ENCODE peak calls at places on chromosomes 4 and X, in four cellular contexts. D is gastrocnemius medialis, P is astrocyte, A is hepatocyte. W is an unnamed sample. For H3K4me1, the result is how much of the 10 kb centered on the place peaks cover.

GRCh38 chrX:3636803-3637202 is 76.6 kb downstream of the PRKX start:
- DNase-seq in D (no peak), P (no peak), A (no peak), W (no peak)

GRCh38 chr4:7435411-7436095 is 823 bp upstream of the PSAPL1 start:
- DNase-seq in D (no peak), P (peak), A (peak), W (no peak)

GRCh38 chr4:74623041-74623440 is 171.3 kb downstream of the BTC start:
- DNase-seq in D (no peak), P (no peak), A (peak), W (no peak)

GRCh38 chr4:150942539-150942938 is 72.5 kb downstream of the LRBA start:
- DNase-seq in D (no peak), P (peak), A (no peak), W (no peak)

GRCh38 chrX:23668335-23668734 is 1.0 kb downstream of the PRDX4 start:
- DNase-seq in D (no peak), P (no peak), A (no peak), W (no peak)

GRCh38 chrX:51461053-51462050 is 35.0 kb downstream of the NUDT11 start:
- DNase-seq in D (no peak), P (peak), A (peak), W (no peak)

GRCh38 chrX:122816288-122816687 is 367.8 kb upstream of the GRIA3 start:
- DNase-seq in D (no peak), P (no peak), A (no peak), W (no peak)

GRCh38 chrX:31658360-31658759 is 586.5 kb upstream of the FTHL17 start:
- DNase-seq in D (no peak), P (peak), A (peak), W (no peak)

GRCh38 chrX:3136161-3136961 is 95.1 kb downstream of the ARSF start:
- DNase-seq in D (no peak), P (no peak), A (no peak), W (no peak)

GRCh38 chr4:115361781-115362180 is 248.4 kb upstream of the NDST4 start:
- DNase-seq in D (no peak), P (no peak), A (no peak), W (no peak)

GRCh38 chr4:98046665-98047064 is 96.6 kb downstream of the STPG2 start:
- DNase-seq in D (no peak), P (no peak), A (no peak), W (no peak)

GRCh38 chrX:153333271-153333670 is 682 bp upstream of the ZNF275 start:
- DNase-seq in D (no peak), P (peak), A (no peak), W (no peak)

GRCh38 chr4:123234966-123235365 is 161.6 kb upstream of the SPRY1 start:
- DNase-seq in D (no peak), P (peak), A (no peak), W (no peak)

GRCh38 chrX:146615807-146616206 is 193.8 kb upstream of the CXorf51B start:
- DNase-seq in D (no peak), P (no peak), A (no peak), W (no peak)

GRCh38 chr4:109065006-109065405 is 237.5 kb downstream of the COL25A1 start:
- DNase-seq in D (no peak), P (no peak), A (no peak), W (no peak)

GRCh38 chr4:40865696-40866095 is 115.9 kb downstream of the NSUN7 start:
- DNase-seq in D (no peak), P (peak), A (no peak), W (no peak)

GRCh38 chr4:139171878-139172691 is 4.9 kb downstream of the ELF2 start:
- DNase-seq in D (no peak), P (peak), A (no peak), W (no peak)

GRCh38 chrX:9619581-9619980 is 146.1 kb downstream of the GPR143 start:
- DNase-seq in D (no peak), P (no peak), A (no peak), W (no peak)

GRCh38 chr4:85406185-85406584 is 68.8 kb upstream of the ARHGAP24 start:
- DNase-seq in D (no peak), P (no peak), A (no peak), W (no peak)

GRCh38 chr4:51845736-51846135 is 2.8 kb downstream of the DCUN1D4 start:
- DNase-seq in D (no peak), P (no peak), A (no peak), W (no peak)

GRCh38 chr4:74446193-74446868 is 1.4 kb downstream of the AREG start:
- DNase-seq in D (no peak), P (peak), A (no peak), W (no peak)

GRCh38 chrX:102712967-102713677 is 874 bp downstream of the GPRASP2 start:
- DNase-seq in D (peak), P (peak), A (peak), W (peak)

GRCh38 chr4:177356921-177357320 is 47.2 kb downstream of the NEIL3 start:
- DNase-seq in D (no peak), P (no peak), A (no peak), W (no peak)

GRCh38 chrX:39112143-39112542 is 310.9 kb downstream of the MID1IP1 start:
- DNase-seq in D (no peak), P (peak), A (no peak), W (no peak)

GRCh38 chr4:77734928-77735327 is 84.2 kb downstream of the CNOT6L start:
- DNase-seq in D (no peak), P (peak), A (peak), W (no peak)

GRCh38 chrX:30241724-30242415 is at the start of gene MAGEB4:
- DNase-seq in D (no peak), P (no peak), A (no peak), W (no peak)

GRCh38 chr4:151719045-151719743 is 41.6 kb downstream of the GATB start:
- DNase-seq in D (no peak), P (no peak), A (no peak), W (no peak)

GRCh38 chrX:75132672-75133071 is 23.4 kb downstream of the ABCB7 start:
- DNase-seq in D (no peak), P (no peak), A (no peak), W (no peak)

GRCh38 chrX:72576161-72576896 is 3.7 kb upstream of the HDAC8 start:
- DNase-seq in D (peak), P (peak), A (no peak), W (no peak)

GRCh38 chr4:184643726-184644125 is 5.5 kb downstream of the CASP3 start:
- DNase-seq in D (no peak), P (no peak), A (no peak), W (no peak)
- H3K4me1 ChIP-seq in D (half or more), P (under half), A (under half), W (under half)

DNA sequence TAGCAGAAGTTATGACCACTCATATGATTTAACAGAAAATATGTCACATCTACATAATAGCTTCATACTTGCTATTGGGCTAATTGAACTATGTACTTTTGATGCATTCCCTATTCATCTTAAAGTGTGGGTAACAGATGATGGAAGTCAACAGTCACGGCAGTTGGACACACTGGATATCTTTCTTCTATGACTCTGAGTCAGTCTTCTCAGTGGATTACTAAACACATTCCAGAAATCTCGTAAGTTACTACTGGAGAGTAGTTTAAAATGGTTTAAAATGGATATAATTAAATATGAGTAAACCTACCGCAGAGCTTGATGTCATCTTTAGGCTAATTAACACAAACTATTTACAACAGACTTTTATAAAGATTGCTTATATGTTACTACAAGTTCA is 30.1 kb upstream of the CFAP299 start:
- DNase-seq in D (no peak), P (peak), A (no peak), W (no peak)
- H3K4me1 ChIP-seq in D (under half), P (half or more), A (under half), W (under half)

GRCh38 chrX:132676561-132677186 is 187.8 kb upstream of the MBNL3 start:
- DNase-seq in D (no peak), P (no peak), A (peak), W (no peak)
- H3K4me1 ChIP-seq in D (under half), P (under half), A (under half), W (under half)

GRCh38 chrX:100975212-100975611 is 5.7 kb downstream of the ARL13A start:
- DNase-seq in D (no peak), P (peak), A (no peak), W (no peak)

GRCh38 chrX:100984818-100985217 is 15.3 kb downstream of the ARL13A start:
- DNase-seq in D (no peak), P (no peak), A (no peak), W (no peak)

GRCh38 chrX:100980608-100981497 is 11.3 kb downstream of the ARL13A start:
- DNase-seq in D (peak), P (peak), A (no peak), W (no peak)

GRCh38 chrX:100976211-100976610 is 6.7 kb downstream of the ARL13A start:
- DNase-seq in D (no peak), P (peak), A (no peak), W (no peak)

GRCh38 chrX:100979881-100980607 is 10.5 kb downstream of the ARL13A start:
- DNase-seq in D (no peak), P (no peak), A (no peak), W (no peak)
- H3K4me1 ChIP-seq in D (under half), P (under half), A (under half), W (under half)

GRCh38 chr4:37905526-37906169 is 14.8 kb downstream of the TBC1D1 start:
- DNase-seq in D (no peak), P (no peak), A (no peak), W (no peak)
- H3K4me1 ChIP-seq in D (under half), P (under half), A (under half), W (under half)

DNA sequence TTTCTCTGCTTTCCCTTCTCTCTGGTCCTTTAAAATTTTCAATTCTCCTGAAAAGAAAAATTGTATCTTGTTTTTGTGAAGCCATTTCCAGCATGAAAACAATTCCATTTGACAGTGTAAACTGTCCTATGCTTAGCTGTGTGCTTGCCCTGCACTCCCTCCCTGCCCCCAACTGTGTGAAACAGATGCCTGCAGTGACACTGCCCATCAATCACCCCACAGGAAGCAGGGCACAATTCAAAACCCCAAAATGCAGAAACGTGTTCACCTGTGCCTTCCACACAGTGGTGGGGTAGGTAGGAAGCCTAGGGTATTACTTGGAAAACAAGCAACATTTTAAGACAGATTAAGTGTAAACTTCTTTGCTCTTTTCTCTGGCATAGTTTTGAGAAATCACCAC is 6.2 kb upstream of the FHDC1 start:
- DNase-seq in D (no peak), P (no peak), A (no peak), W (no peak)
- H3K4me1 ChIP-seq in D (under half), P (under half), A (under half), W (under half)

DNA sequence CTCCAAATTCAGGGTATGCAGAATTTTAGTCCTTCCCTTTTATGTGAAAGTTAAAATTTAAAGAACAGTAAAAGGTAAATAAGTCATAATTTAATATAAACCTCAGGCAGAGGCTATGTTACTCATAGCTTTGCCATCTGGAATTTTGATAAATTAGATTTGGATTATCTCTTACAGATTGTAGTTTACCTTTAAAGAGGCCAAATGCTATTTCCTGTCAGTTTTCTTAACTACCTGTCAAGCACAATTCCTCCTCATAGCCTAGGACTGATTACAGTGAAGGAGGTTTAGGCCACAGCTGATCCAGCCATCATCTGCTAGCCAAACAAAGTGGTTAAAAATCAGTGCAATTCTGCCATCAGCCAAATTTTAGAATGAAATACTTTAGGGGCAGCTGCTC is 128.1 kb downstream of the MFAP3L start:
- DNase-seq in D (no peak), P (no peak), A (no peak), W (no peak)
- H3K4me1 ChIP-seq in D (under half), P (under half), A (under half), W (under half)

DNA sequence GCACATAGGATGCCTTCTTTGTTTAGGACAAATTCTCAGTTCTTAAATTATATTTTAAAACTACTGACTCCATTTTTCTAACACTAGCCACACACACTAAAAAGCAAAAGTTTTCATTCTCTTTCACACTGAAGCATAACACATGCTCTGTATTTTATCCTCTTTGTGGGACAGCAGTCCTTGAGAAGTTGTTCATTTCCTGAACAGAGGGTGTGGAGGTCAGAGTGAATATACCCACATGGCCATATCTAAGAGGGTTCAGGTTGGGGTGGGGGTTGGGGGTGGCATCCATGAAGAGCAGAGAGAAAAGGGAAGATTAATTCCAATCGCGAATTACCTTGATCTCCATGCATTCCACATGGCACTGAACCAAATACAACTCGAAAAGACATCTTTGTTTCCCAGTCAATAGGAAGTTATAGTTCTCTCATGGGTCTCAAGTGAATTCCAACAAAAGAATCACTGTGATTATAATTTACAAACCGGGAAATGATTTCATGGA is 26.8 kb upstream of the AMELX start:
- DNase-seq in D (no peak), P (no peak), A (no peak), W (no peak)
- H3K4me1 ChIP-seq in D (under half), P (under half), A (under half), W (under half)

GRCh38 chrX:44951572-44952067 is 78.6 kb downstream of the KDM6A start:
- DNase-seq in D (no peak), P (no peak), A (no peak), W (no peak)
- H3K4me1 ChIP-seq in D (under half), P (under half), A (under half), W (under half)

W was measured in tibial nerve.